ENCODE peak calls at places on chromosomes 6 and 20, in ten cellular contexts. One of them, this sample, is unnamed.

GRCh38 chr20:51906694-51907093 is 104.4 kb upstream of the SALL4 start:
- DNase-seq in lower lobe of right lung: no peak
- DNase-seq in CD4-positive, alpha-beta T cell: no peak
- DNase-seq in GM23248: no peak
- DNase-seq in ovary: no peak
- DNase-seq in SK-N-SH: no peak
- DNase-seq in Panc1: no peak
- DNase-seq in K562: no peak
- DNase-seq in suprapubic skin: no peak
- DNase-seq in uterus: no peak
- DNase-seq in this sample: no peak

GRCh38 chr6:32177182-32177787 is 920 bp upstream of the RNF5 start:
- DNase-seq in lower lobe of right lung: no peak
- DNase-seq in CD4-positive, alpha-beta T cell: no peak
- DNase-seq in GM23248: no peak
- DNase-seq in ovary: no peak
- DNase-seq in SK-N-SH: peak; percentile 55
- DNase-seq in Panc1: no peak
- DNase-seq in K562: peak; percentile 75
- DNase-seq in suprapubic skin: no peak
- DNase-seq in uterus: peak; percentile 56
- DNase-seq in this sample: peak; percentile 78

GRCh38 chr20:10478205-10478604 is 43.1 kb downstream of the SLX4IP start:
- DNase-seq in lower lobe of right lung: no peak
- DNase-seq in CD4-positive, alpha-beta T cell: no peak
- DNase-seq in GM23248: no peak
- DNase-seq in ovary: no peak
- DNase-seq in SK-N-SH: no peak
- DNase-seq in Panc1: no peak
- DNase-seq in K562: no peak
- DNase-seq in suprapubic skin: no peak
- DNase-seq in uterus: no peak
- DNase-seq in this sample: no peak

GRCh38 chr20:46349742-46350056 is 41.4 kb upstream of the CDH22 start:
- DNase-seq in lower lobe of right lung: no peak
- DNase-seq in CD4-positive, alpha-beta T cell: no peak
- DNase-seq in GM23248: no peak
- DNase-seq in ovary: no peak
- DNase-seq in SK-N-SH: no peak
- DNase-seq in Panc1: no peak
- DNase-seq in K562: no peak
- DNase-seq in suprapubic skin: no peak
- DNase-seq in uterus: no peak
- DNase-seq in this sample: no peak

GRCh38 chr6:166849762-166850181 is 106.6 kb downstream of the RNASET2 start:
- DNase-seq in lower lobe of right lung: no peak
- DNase-seq in CD4-positive, alpha-beta T cell: no peak
- DNase-seq in GM23248: peak; percentile 3
- DNase-seq in ovary: no peak
- DNase-seq in SK-N-SH: no peak
- DNase-seq in Panc1: no peak
- DNase-seq in K562: no peak
- DNase-seq in suprapubic skin: no peak
- DNase-seq in uterus: no peak
- DNase-seq in this sample: no peak

GRCh38 chr6:64252256-64252655 is 616.7 kb downstream of the PHF3 start:
- DNase-seq in lower lobe of right lung: no peak
- DNase-seq in CD4-positive, alpha-beta T cell: no peak
- DNase-seq in GM23248: no peak
- DNase-seq in ovary: no peak
- DNase-seq in SK-N-SH: no peak
- DNase-seq in Panc1: no peak
- DNase-seq in K562: no peak
- DNase-seq in suprapubic skin: no peak
- DNase-seq in uterus: no peak
- DNase-seq in this sample: no peak

GRCh38 chr6:84095156-84095555 is 61.6 kb downstream of the MRAP2 start:
- DNase-seq in lower lobe of right lung: no peak
- DNase-seq in CD4-positive, alpha-beta T cell: no peak
- DNase-seq in GM23248: no peak
- DNase-seq in ovary: no peak
- DNase-seq in SK-N-SH: no peak
- DNase-seq in Panc1: no peak
- DNase-seq in K562: no peak
- DNase-seq in suprapubic skin: no peak
- DNase-seq in uterus: no peak
- DNase-seq in this sample: no peak

GRCh38 chr6:148611213-148611612 is 135.6 kb upstream of the UST start:
- DNase-seq in lower lobe of right lung: no peak
- DNase-seq in CD4-positive, alpha-beta T cell: no peak
- DNase-seq in GM23248: peak; percentile 94
- DNase-seq in ovary: peak; percentile 74
- DNase-seq in SK-N-SH: no peak
- DNase-seq in Panc1: no peak
- DNase-seq in K562: no peak
- DNase-seq in suprapubic skin: peak; percentile 90
- DNase-seq in uterus: peak; percentile 79
- DNase-seq in this sample: no peak

GRCh38 chr20:57205625-57206219 is 60.7 kb downstream of the BMP7 start:
- DNase-seq in lower lobe of right lung: no peak
- DNase-seq in CD4-positive, alpha-beta T cell: no peak
- DNase-seq in GM23248: peak; percentile 97
- DNase-seq in ovary: no peak
- DNase-seq in SK-N-SH: no peak
- DNase-seq in Panc1: peak; percentile 41
- DNase-seq in K562: no peak
- DNase-seq in suprapubic skin: no peak
- DNase-seq in uterus: no peak
- DNase-seq in this sample: no peak

GRCh38 chr6:16135078-16135477 is 6.2 kb downstream of the MYLIP start:
- DNase-seq in lower lobe of right lung: no peak
- DNase-seq in CD4-positive, alpha-beta T cell: no peak
- DNase-seq in GM23248: no peak
- DNase-seq in ovary: no peak
- DNase-seq in SK-N-SH: no peak
- DNase-seq in Panc1: no peak
- DNase-seq in K562: no peak
- DNase-seq in suprapubic skin: no peak
- DNase-seq in uterus: no peak
- DNase-seq in this sample: no peak

GRCh38 chr6:140576004-140576555 is 1201.6 kb upstream of the CITED2 start:
- DNase-seq in lower lobe of right lung: no peak
- DNase-seq in CD4-positive, alpha-beta T cell: no peak
- DNase-seq in GM23248: no peak
- DNase-seq in ovary: no peak
- DNase-seq in SK-N-SH: no peak
- DNase-seq in Panc1: no peak
- DNase-seq in K562: no peak
- DNase-seq in suprapubic skin: no peak
- DNase-seq in uterus: no peak
- DNase-seq in this sample: no peak

GRCh38 chr6:10384719-10385511 is 30.0 kb downstream of the TFAP2A start:
- DNase-seq in lower lobe of right lung: no peak
- DNase-seq in CD4-positive, alpha-beta T cell: no peak
- DNase-seq in GM23248: no peak
- DNase-seq in ovary: no peak
- DNase-seq in SK-N-SH: no peak
- DNase-seq in Panc1: no peak
- DNase-seq in K562: no peak
- DNase-seq in suprapubic skin: no peak
- DNase-seq in uterus: no peak
- DNase-seq in this sample: no peak
- H3K27me3 ChIP-seq in lower lobe of right lung: peaks cover 98% of the 10 kb centered on the region
- H3K27me3 ChIP-seq in CD4-positive, alpha-beta T cell: peaks cover 100% of the 10 kb centered on the region
- H3K27me3 ChIP-seq in GM23248: peaks cover 92% of the 10 kb centered on the region
- H3K27me3 ChIP-seq in ovary: peaks cover 2% of the 10 kb centered on the region
- H3K27me3 ChIP-seq in SK-N-SH: peaks cover 98% of the 10 kb centered on the region
- H3K27me3 ChIP-seq in Panc1: no peaks in the 10 kb centered on the region
- H3K27me3 ChIP-seq in K562: no peaks in the 10 kb centered on the region
- H3K27me3 ChIP-seq in suprapubic skin: peaks cover 94% of the 10 kb centered on the region
- H3K27me3 ChIP-seq in uterus: peaks cover 9% of the 10 kb centered on the region
- H3K27me3 ChIP-seq in this sample: no peaks in the 10 kb centered on the region

DNA sequence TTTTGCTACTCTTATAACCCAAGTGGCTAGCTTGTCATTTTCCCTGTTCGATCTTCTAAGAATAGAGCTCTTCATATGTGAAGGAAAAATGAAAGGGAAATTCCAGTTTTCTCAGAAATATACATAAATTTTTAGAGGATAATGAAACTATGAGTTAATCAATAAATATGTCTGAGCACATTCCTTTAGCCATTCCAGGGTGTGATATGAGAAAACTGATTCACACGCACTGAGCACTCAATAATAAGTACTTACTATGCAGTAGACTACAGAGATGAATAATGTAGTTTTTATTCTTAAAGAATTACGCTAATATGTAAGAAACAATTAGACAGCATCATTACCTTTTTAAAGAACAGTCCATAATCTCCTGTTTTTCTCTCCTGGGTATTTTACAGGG is 207.7 kb downstream of the ARHGAP18 start:
- DNase-seq in lower lobe of right lung: no peak
- DNase-seq in CD4-positive, alpha-beta T cell: no peak
- DNase-seq in GM23248: no peak
- DNase-seq in ovary: no peak
- DNase-seq in SK-N-SH: no peak
- DNase-seq in Panc1: no peak
- DNase-seq in K562: no peak
- DNase-seq in suprapubic skin: no peak
- DNase-seq in uterus: no peak
- DNase-seq in this sample: no peak
- H3K27ac ChIP-seq in lower lobe of right lung: no peak overlapping the region
- H3K27ac ChIP-seq in CD4-positive, alpha-beta T cell: no peak overlapping the region
- H3K27ac ChIP-seq in GM23248: peak overlapping the region; percentile 37
- H3K27ac ChIP-seq in ovary: no peak overlapping the region
- H3K27ac ChIP-seq in SK-N-SH: peak overlapping the region; percentile 99
- H3K27ac ChIP-seq in Panc1: no peak overlapping the region
- H3K27ac ChIP-seq in K562: no peak overlapping the region
- H3K27ac ChIP-seq in suprapubic skin: peak overlapping the region; percentile 78
- H3K27ac ChIP-seq in uterus: no peak overlapping the region
- H3K27ac ChIP-seq in this sample: no peak overlapping the region

DNA sequence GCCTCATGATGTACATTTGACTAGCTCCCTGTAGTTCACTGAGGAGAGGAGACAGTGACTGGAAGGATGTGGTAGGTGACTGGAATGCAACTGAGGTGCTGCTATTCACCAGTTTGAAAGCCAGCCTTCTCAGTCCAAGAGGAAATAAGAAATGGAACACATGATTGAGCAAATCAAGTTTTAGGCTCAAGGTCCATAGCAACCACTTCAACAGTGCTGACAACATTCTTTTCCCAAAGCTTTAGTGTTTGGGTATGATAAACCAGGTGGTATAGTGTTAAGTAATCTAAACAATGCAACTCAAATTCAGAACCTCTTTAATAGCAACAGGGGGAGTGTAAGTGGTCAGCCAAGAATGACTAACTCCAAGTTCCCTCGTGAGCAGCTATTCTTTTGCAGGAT is 9.2 kb downstream of the ZHX3 start:
- DNase-seq in lower lobe of right lung: no peak
- DNase-seq in CD4-positive, alpha-beta T cell: no peak
- DNase-seq in GM23248: peak; percentile 86
- DNase-seq in ovary: no peak
- DNase-seq in SK-N-SH: no peak
- DNase-seq in Panc1: no peak
- DNase-seq in K562: no peak
- DNase-seq in suprapubic skin: no peak
- DNase-seq in uterus: no peak
- DNase-seq in this sample: no peak
- H3K27me3 ChIP-seq in lower lobe of right lung: no peaks in the 10 kb centered on the region
- H3K27me3 ChIP-seq in CD4-positive, alpha-beta T cell: no peaks in the 10 kb centered on the region
- H3K27me3 ChIP-seq in GM23248: no peaks in the 10 kb centered on the region
- H3K27me3 ChIP-seq in ovary: no peaks in the 10 kb centered on the region
- H3K27me3 ChIP-seq in SK-N-SH: no peaks in the 10 kb centered on the region
- H3K27me3 ChIP-seq in Panc1: no peaks in the 10 kb centered on the region
- H3K27me3 ChIP-seq in K562: no peaks in the 10 kb centered on the region
- H3K27me3 ChIP-seq in suprapubic skin: no peaks in the 10 kb centered on the region
- H3K27me3 ChIP-seq in uterus: no peaks in the 10 kb centered on the region
- H3K27me3 ChIP-seq in this sample: no peaks in the 10 kb centered on the region

GRCh38 chr6:36139431-36139830 is 9.1 kb downstream of the MAPK13 start:
- DNase-seq in lower lobe of right lung: no peak
- DNase-seq in CD4-positive, alpha-beta T cell: no peak
- DNase-seq in GM23248: no peak
- DNase-seq in ovary: no peak
- DNase-seq in SK-N-SH: peak; percentile 79
- DNase-seq in Panc1: no peak
- DNase-seq in K562: peak; percentile 65
- DNase-seq in suprapubic skin: no peak
- DNase-seq in uterus: no peak
- DNase-seq in this sample: peak; percentile 79

GRCh38 chr6:36141961-36142360 is 11.6 kb downstream of the MAPK13 start:
- DNase-seq in lower lobe of right lung: no peak
- DNase-seq in CD4-positive, alpha-beta T cell: no peak
- DNase-seq in GM23248: no peak
- DNase-seq in ovary: no peak
- DNase-seq in SK-N-SH: no peak
- DNase-seq in Panc1: no peak
- DNase-seq in K562: no peak
- DNase-seq in suprapubic skin: no peak
- DNase-seq in uterus: no peak
- DNase-seq in this sample: no peak

GRCh38 chr6:36141091-36141490 is 10.8 kb downstream of the MAPK13 start:
- DNase-seq in lower lobe of right lung: no peak
- DNase-seq in CD4-positive, alpha-beta T cell: no peak
- DNase-seq in GM23248: no peak
- DNase-seq in ovary: no peak
- DNase-seq in SK-N-SH: no peak
- DNase-seq in Panc1: no peak
- DNase-seq in K562: no peak
- DNase-seq in suprapubic skin: no peak
- DNase-seq in uterus: no peak
- DNase-seq in this sample: no peak

GRCh38 chr6:36138667-36139066 is 8.4 kb downstream of the MAPK13 start:
- DNase-seq in lower lobe of right lung: no peak
- DNase-seq in CD4-positive, alpha-beta T cell: no peak
- DNase-seq in GM23248: no peak
- DNase-seq in ovary: no peak
- DNase-seq in SK-N-SH: no peak
- DNase-seq in Panc1: no peak
- DNase-seq in K562: no peak
- DNase-seq in suprapubic skin: peak; percentile 53
- DNase-seq in uterus: no peak
- DNase-seq in this sample: no peak

DNA sequence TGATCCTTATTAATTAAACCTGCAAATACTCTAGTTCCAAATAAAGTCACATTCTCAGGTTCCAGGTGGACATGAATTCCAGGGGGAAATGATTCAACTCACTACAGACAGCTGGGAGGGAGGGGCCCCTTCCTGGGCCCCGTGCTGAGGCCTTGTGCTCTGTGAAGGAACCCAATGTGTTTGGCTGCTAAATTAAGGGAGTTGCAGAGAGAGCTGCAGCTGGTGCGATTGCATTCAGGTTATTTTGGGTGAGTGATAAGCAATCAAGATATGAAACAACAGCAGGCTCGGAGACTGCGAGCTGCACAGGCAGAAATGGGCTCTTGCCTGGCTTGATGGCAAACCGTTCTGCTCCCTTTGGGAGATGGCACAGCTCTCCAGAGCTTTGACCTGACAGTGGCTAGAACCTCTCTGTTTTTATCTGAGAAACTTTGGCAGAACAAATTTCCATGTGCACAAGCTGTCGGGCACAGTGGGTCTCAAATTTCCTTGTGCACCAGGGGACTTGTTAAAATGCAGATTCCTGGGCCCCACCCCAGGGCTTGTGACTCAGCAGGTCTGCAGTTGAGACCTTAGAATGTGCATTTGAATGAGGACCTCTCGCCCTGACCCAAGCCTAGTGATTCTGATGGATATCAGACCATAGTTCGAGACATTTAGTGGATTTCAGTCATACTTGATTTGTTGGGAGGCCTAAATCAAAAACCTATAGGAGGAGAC is 9.8 kb downstream of the MAPK13 start:
- DNase-seq in lower lobe of right lung: no peak
- DNase-seq in CD4-positive, alpha-beta T cell: no peak
- DNase-seq in GM23248: no peak
- DNase-seq in ovary: no peak
- DNase-seq in SK-N-SH: no peak
- DNase-seq in Panc1: no peak
- DNase-seq in K562: peak; percentile 32
- DNase-seq in suprapubic skin: no peak
- DNase-seq in uterus: no peak
- DNase-seq in this sample: peak; percentile 50
- H3K27ac ChIP-seq in lower lobe of right lung: no peak overlapping the region
- H3K27ac ChIP-seq in CD4-positive, alpha-beta T cell: no peak overlapping the region
- H3K27ac ChIP-seq in GM23248: no peak overlapping the region
- H3K27ac ChIP-seq in ovary: no peak overlapping the region
- H3K27ac ChIP-seq in SK-N-SH: no peak overlapping the region
- H3K27ac ChIP-seq in Panc1: no peak overlapping the region
- H3K27ac ChIP-seq in K562: no peak overlapping the region
- H3K27ac ChIP-seq in suprapubic skin: no peak overlapping the region
- H3K27ac ChIP-seq in uterus: no peak overlapping the region
- H3K27ac ChIP-seq in this sample: no peak overlapping the region